ENCODE peak calls at places on chromosomes 2 and 18, in ten cellular contexts. S is naive thymus-derived CD4-positive, alpha-beta T cell; Z is tibial artery; U is GM23248; P is dorsolateral prefrontal cortex; W is foreskin keratinocyte; M is left lung; X is neural progenitor cell; A is left ventricle myocardium inferior; V is CD8-positive, alpha-beta memory T cell. L is an unnamed sample.

GRCh38 chr2:187982668-187983067 is 309.0 kb upstream of the GULP1 start:
- DNase-seq in S (no peak), Z (no peak), U (peak), P (no peak), W (peak), M (no peak), X (no peak), A (peak), V (no peak), L (peak)

GRCh38 chr2:69566669-69567068 is 76.9 kb downstream of the AAK1 start:
- DNase-seq in S (no peak), Z (no peak), U (no peak), P (no peak), W (no peak), M (no peak), X (no peak), A (no peak), V (no peak), L (no peak)

GRCh38 chr18:51070545-51070944 is 40.5 kb downstream of the SMAD4 start:
- DNase-seq in S (no peak), Z (no peak), U (peak), P (no peak), W (peak), M (no peak), X (no peak), A (no peak), V (no peak), L (no peak)

GRCh38 chr2:11681722-11682589 is 12.0 kb upstream of the NTSR2 start:
- DNase-seq in S (peak), Z (no peak), U (peak), P (no peak), W (no peak), M (no peak), X (peak), A (no peak), V (peak), L (no peak)

GRCh38 chr2:106044021-106044420 is 150.1 kb downstream of the UXS1 start:
- DNase-seq in S (no peak), Z (no peak), U (no peak), P (no peak), W (no peak), M (no peak), X (no peak), A (no peak), V (no peak), L (no peak)

GRCh38 chr2:36539631-36540030 is 58.3 kb downstream of the FEZ2 start:
- DNase-seq in S (no peak), Z (no peak), U (peak), P (no peak), W (peak), M (no peak), X (no peak), A (no peak), V (no peak), L (no peak)

GRCh38 chr2:151976945-151977353 is 121.9 kb downstream of the CACNB4 start:
- DNase-seq in S (peak), Z (no peak), U (no peak), P (no peak), W (no peak), M (no peak), X (no peak), A (no peak), V (no peak), L (no peak)

GRCh38 chr2:880201-880970 is 70.3 kb upstream of the SNTG2 start:
- DNase-seq in S (no peak), Z (no peak), U (no peak), P (no peak), W (no peak), M (no peak), X (no peak), A (no peak), V (no peak), L (no peak)

GRCh38 chr2:85534875-85535274 is 4.1 kb upstream of the MAT2A start:
- DNase-seq in S (no peak), Z (no peak), U (no peak), P (no peak), W (no peak), M (no peak), X (no peak), A (no peak), V (no peak), L (no peak)

GRCh38 chr18:13616041-13616440 is 110.3 kb downstream of the FAM210A start:
- DNase-seq in S (no peak), Z (no peak), U (no peak), P (no peak), W (no peak), M (no peak), X (no peak), A (no peak), V (no peak), L (no peak)

GRCh38 chr18:34098109-34098508 is 126.6 kb downstream of the NOL4 start:
- DNase-seq in S (no peak), Z (no peak), U (no peak), P (no peak), W (no peak), M (no peak), X (peak), A (no peak), V (no peak), L (no peak)

GRCh38 chr2:52629531-52629930 is 1138.1 kb upstream of the CHAC2 start:
- DNase-seq in S (no peak), Z (no peak), U (no peak), P (no peak), W (no peak), M (no peak), X (no peak), A (no peak), V (no peak), L (no peak)

GRCh38 chr2:240918258-240919091 is 12.3 kb downstream of the CROCC2 start:
- DNase-seq in S (no peak), Z (no peak), U (no peak), P (no peak), W (no peak), M (peak), X (no peak), A (peak), V (no peak), L (no peak)

GRCh38 chr2:127877136-127877535 is 8.6 kb downstream of the AMMECR1L start:
- DNase-seq in S (no peak), Z (no peak), U (no peak), P (no peak), W (no peak), M (no peak), X (no peak), A (no peak), V (no peak), L (no peak)

GRCh38 chr2:46252891-46253659 is 44.1 kb upstream of the EPAS1 start:
- DNase-seq in S (no peak), Z (no peak), U (peak), P (no peak), W (peak), M (no peak), X (no peak), A (peak), V (no peak), L (no peak)

GRCh38 chr2:72605836-72606442 is 219.9 kb downstream of the EXOC6B start:
- DNase-seq in S (no peak), Z (no peak), U (peak), P (no peak), W (no peak), M (no peak), X (peak), A (no peak), V (no peak), L (no peak)

GRCh38 chr2:207284556-207285450 is 119.1 kb upstream of the KLF7 start:
- DNase-seq in S (no peak), Z (no peak), U (no peak), P (no peak), W (no peak), M (no peak), X (no peak), A (no peak), V (no peak), L (no peak)

GRCh38 chr2:28620371-28620793 is 124.5 kb downstream of the PLB1 start:
- DNase-seq in S (no peak), Z (no peak), U (no peak), P (no peak), W (no peak), M (no peak), X (no peak), A (no peak), V (no peak), L (no peak)

GRCh38 chr18:75276813-75277628 is 66.4 kb downstream of the TSHZ1 start:
- DNase-seq in S (no peak), Z (no peak), U (peak), P (peak), W (peak), M (no peak), X (no peak), A (no peak), V (no peak), L (no peak)

GRCh38 chr2:206375956-206376355 is 67.4 kb upstream of the ADAM23 start:
- DNase-seq in S (no peak), Z (no peak), U (no peak), P (no peak), W (no peak), M (no peak), X (no peak), A (no peak), V (no peak), L (no peak)

GRCh38 chr18:35407871-35408481 is 30.8 kb upstream of the ZNF396 start:
- DNase-seq in S (no peak), Z (no peak), U (peak), P (peak), W (peak), M (no peak), X (peak), A (no peak), V (peak), L (no peak)

GRCh38 chr2:241720099-241720498 is 14.3 kb upstream of the D2HGDH start:
- DNase-seq in S (no peak), Z (no peak), U (no peak), P (no peak), W (no peak), M (no peak), X (no peak), A (no peak), V (no peak), L (no peak)

GRCh38 chr2:61538920-61539559 is 884 bp upstream of the XPO1 start:
- DNase-seq in S (peak), Z (peak), U (peak), P (peak), W (peak), M (no peak), X (no peak), A (no peak), V (peak), L (no peak)

GRCh38 chr2:10547011-10547410 is 98.9 kb upstream of the ODC1 start:
- DNase-seq in S (no peak), Z (no peak), U (peak), P (no peak), W (peak), M (no peak), X (no peak), A (no peak), V (no peak), L (no peak)

GRCh38 chr2:54409752-54410151 is 46.4 kb upstream of the SPTBN1 start:
- DNase-seq in S (no peak), Z (no peak), U (no peak), P (peak), W (no peak), M (no peak), X (no peak), A (no peak), V (no peak), L (no peak)

GRCh38 chr2:105873721-105874120 is 129.0 kb downstream of the NCK2 start:
- DNase-seq in S (peak), Z (no peak), U (peak), P (no peak), W (peak), M (peak), X (peak), A (no peak), V (no peak), L (no peak)

GRCh38 chr2:46831037-46831868 is 84.4 kb downstream of the MCFD2 start:
- DNase-seq in S (no peak), Z (peak), U (peak), P (no peak), W (no peak), M (no peak), X (no peak), A (no peak), V (no peak), L (no peak)

GRCh38 chr2:229060147-229060546 is 210.9 kb downstream of the PID1 start:
- DNase-seq in S (no peak), Z (no peak), U (no peak), P (no peak), W (no peak), M (no peak), X (no peak), A (no peak), V (no peak), L (no peak)
- H3K27ac ChIP-seq in S (no peak), Z (no peak), U (no peak), P (no peak), W (no peak), M (no peak), X (no peak), A (no peak), V (no peak), L (no peak)

GRCh38 chr2:204608261-204608660 is 63.0 kb downstream of the PARD3B start:
- DNase-seq in S (no peak), Z (no peak), U (peak), P (no peak), W (no peak), M (peak), X (no peak), A (no peak), V (no peak), L (no peak)
- H3K27ac ChIP-seq in S (no peak), Z (no peak), U (peak), P (no peak), W (no peak), M (no peak), X (no peak), A (no peak), V (no peak), L (no peak)

GRCh38 chr2:171347158-171347557 is 86.6 kb downstream of the METTL8 start:
- DNase-seq in S (no peak), Z (no peak), U (peak), P (no peak), W (no peak), M (no peak), X (no peak), A (no peak), V (no peak), L (no peak)
- H3K27ac ChIP-seq in S (no peak), Z (peak), U (peak), P (peak), W (no peak), M (no peak), X (no peak), A (peak), V (no peak), L (peak)

DNA sequence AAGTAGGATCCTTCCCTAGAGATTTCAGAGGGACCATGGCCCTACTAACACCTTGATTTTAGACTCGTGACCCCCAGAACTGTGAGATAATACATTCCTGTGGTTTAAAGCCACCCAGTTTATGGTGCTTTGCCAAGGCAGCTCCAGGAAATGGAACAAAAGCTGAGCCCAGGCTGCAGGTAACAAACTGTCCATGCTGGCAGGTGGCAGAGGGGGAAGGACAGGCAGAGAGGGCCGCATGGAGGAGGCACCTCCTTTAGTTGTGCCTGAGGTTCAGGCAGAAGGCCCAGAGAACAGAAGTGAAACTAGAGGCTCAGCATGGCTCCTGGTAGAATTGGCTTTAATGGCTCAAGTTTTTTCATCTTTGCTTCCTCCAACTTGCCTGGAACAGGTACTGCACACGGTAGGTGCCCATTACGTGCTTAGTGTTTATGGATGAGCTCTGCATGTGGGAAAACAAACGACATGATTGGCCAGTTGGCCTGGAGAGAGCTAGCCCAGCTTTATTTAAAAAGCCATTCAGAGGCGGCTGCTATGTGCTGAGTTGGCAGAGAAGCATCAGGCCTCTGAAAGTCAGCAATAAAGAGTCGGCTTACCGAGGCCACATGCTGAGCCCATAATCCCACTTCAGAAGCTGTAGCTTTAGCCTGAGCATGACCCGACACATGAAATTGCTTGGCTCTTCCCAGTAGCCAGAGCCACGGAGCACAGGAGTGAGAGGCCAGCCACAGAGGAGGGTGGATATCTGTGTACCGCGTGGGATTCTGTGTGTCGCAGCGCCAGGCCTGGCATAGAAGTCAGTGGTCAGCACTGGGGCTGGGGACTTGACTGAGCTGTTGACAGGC is 36.5 kb downstream of the HS1BP3 start:
- DNase-seq in S (no peak), Z (peak), U (no peak), P (no peak), W (no peak), M (peak), X (peak), A (peak), V (no peak), L (no peak)
- H3K27ac ChIP-seq in S (no peak), Z (peak), U (no peak), P (peak), W (no peak), M (peak), X (no peak), A (peak), V (no peak), L (no peak)

DNA sequence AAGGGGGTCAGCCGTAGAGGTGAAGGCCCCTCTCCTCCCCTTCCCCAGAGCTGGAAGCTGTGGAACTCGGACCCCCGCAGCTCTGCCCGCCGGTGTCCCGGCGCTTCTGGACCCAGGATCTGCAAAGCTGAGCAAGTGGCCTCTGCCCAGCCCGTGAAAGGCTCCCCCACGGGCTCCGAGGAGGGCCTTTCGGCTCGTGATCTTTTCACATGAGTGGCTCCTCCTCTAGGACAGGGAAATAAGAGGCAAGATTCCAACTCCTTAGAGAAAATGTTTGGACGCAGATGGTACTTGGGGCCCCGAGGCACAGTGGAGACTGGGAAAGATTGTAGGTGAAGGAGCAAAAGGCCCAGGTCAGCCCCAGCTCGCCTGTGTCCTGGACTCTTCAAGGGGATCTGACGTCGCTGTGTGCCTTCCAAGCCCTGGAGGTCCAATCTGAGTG is 48.2 kb upstream of the SP3 start:
- DNase-seq in S (no peak), Z (peak), U (peak), P (no peak), W (no peak), M (no peak), X (peak), A (peak), V (no peak), L (no peak)
- H3K27ac ChIP-seq in S (no peak), Z (peak), U (peak), P (peak), W (peak), M (peak), X (no peak), A (peak), V (no peak), L (no peak)

GRCh38 chr2:222912117-222912516 is 51.3 kb downstream of the ACSL3 start:
- DNase-seq in S (no peak), Z (no peak), U (peak), P (peak), W (no peak), M (no peak), X (no peak), A (no peak), V (no peak), L (no peak)
- H3K27ac ChIP-seq in S (no peak), Z (no peak), U (no peak), P (peak), W (no peak), M (peak), X (no peak), A (peak), V (no peak), L (no peak)

DNA sequence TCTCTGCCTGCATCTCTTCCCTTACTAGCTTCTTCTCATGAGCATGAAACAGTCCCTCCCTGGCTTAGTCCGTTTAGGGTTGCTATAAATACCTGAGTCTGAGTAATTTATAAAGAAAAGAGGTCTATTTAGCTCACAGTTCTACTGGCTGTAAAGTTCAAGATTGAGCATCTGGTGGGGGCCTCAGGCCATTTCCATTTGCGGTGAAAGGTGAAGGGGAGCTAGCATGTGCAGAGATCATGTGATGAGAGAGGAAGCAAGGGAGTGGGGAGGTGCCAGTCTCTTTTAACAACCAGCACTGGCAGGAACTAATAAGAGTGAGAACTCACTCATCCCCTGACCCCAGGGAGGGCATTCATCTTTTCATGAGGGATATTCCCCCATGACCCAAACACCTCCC is 26.8 kb downstream of the RHBDD1 start:
- DNase-seq in S (no peak), Z (no peak), U (no peak), P (no peak), W (peak), M (no peak), X (no peak), A (no peak), V (no peak), L (no peak)
- H3K27ac ChIP-seq in S (no peak), Z (no peak), U (no peak), P (no peak), W (no peak), M (no peak), X (no peak), A (no peak), V (no peak), L (no peak)

GRCh38 chr2:177984739-177985138 is 87.8 kb downstream of the PDE11A start:
- DNase-seq in S (no peak), Z (no peak), U (peak), P (no peak), W (no peak), M (no peak), X (no peak), A (no peak), V (no peak), L (no peak)
- H3K27ac ChIP-seq in S (no peak), Z (no peak), U (no peak), P (no peak), W (no peak), M (no peak), X (no peak), A (no peak), V (no peak), L (no peak)

L was measured in epithelial cell of prostate.